ENCODE peak calls at places on chromosomes 1 and 21, in nine cellular contexts. One of them, this sample, is unnamed.

GRCh38 chr1:221777434-221778072 is 35.7 kb upstream of the DUSP10 start:
- DNase-seq in anterior cingulate cortex: no peak
- DNase-seq in left ventricle myocardium inferior: no peak
- DNase-seq in tibial nerve: no peak
- DNase-seq in tibial artery: no peak
- DNase-seq in SK-N-SH: no peak
- DNase-seq in activated CD4-positive, alpha-beta T cell treated with anti-CD3 and anti-CD28 coated beads, Interleukin-2, amount 50 U/mL, for 1 hour: peak
- DNase-seq in osteoblast: no peak
- DNase-seq in stimulated activated CD4-positive, alpha-beta T cell treated with anti-CD3 and anti-CD28 coated beads, Interleukin-4, amount 100 ng/mL, for 24 hours: peak
- DNase-seq in this sample: no peak

GRCh38 chr21:36902793-36903192 is 63.7 kb downstream of the HLCS start:
- DNase-seq in anterior cingulate cortex: no peak
- DNase-seq in left ventricle myocardium inferior: no peak
- DNase-seq in tibial nerve: no peak
- DNase-seq in tibial artery: no peak
- DNase-seq in SK-N-SH: no peak
- DNase-seq in activated CD4-positive, alpha-beta T cell treated with anti-CD3 and anti-CD28 coated beads, Interleukin-2, amount 50 U/mL, for 1 hour: no peak
- DNase-seq in osteoblast: peak
- DNase-seq in stimulated activated CD4-positive, alpha-beta T cell treated with anti-CD3 and anti-CD28 coated beads, Interleukin-4, amount 100 ng/mL, for 24 hours: no peak
- DNase-seq in this sample: no peak

GRCh38 chr1:99503276-99503747 is 142.6 kb upstream of the PALMD start:
- DNase-seq in anterior cingulate cortex: no peak
- DNase-seq in left ventricle myocardium inferior: no peak
- DNase-seq in tibial nerve: no peak
- DNase-seq in tibial artery: no peak
- DNase-seq in SK-N-SH: no peak
- DNase-seq in activated CD4-positive, alpha-beta T cell treated with anti-CD3 and anti-CD28 coated beads, Interleukin-2, amount 50 U/mL, for 1 hour: no peak
- DNase-seq in osteoblast: no peak
- DNase-seq in stimulated activated CD4-positive, alpha-beta T cell treated with anti-CD3 and anti-CD28 coated beads, Interleukin-4, amount 100 ng/mL, for 24 hours: no peak
- DNase-seq in this sample: no peak

GRCh38 chr1:100358210-100358609 is 5.9 kb downstream of the CDC14A start:
- DNase-seq in anterior cingulate cortex: no peak
- DNase-seq in left ventricle myocardium inferior: no peak
- DNase-seq in tibial nerve: no peak
- DNase-seq in tibial artery: no peak
- DNase-seq in SK-N-SH: peak
- DNase-seq in activated CD4-positive, alpha-beta T cell treated with anti-CD3 and anti-CD28 coated beads, Interleukin-2, amount 50 U/mL, for 1 hour: no peak
- DNase-seq in osteoblast: no peak
- DNase-seq in stimulated activated CD4-positive, alpha-beta T cell treated with anti-CD3 and anti-CD28 coated beads, Interleukin-4, amount 100 ng/mL, for 24 hours: peak
- DNase-seq in this sample: no peak

GRCh38 chr1:245079021-245079609 is 75.7 kb upstream of the KIF26B start:
- DNase-seq in anterior cingulate cortex: no peak
- DNase-seq in left ventricle myocardium inferior: no peak
- DNase-seq in tibial nerve: no peak
- DNase-seq in tibial artery: no peak
- DNase-seq in SK-N-SH: peak
- DNase-seq in activated CD4-positive, alpha-beta T cell treated with anti-CD3 and anti-CD28 coated beads, Interleukin-2, amount 50 U/mL, for 1 hour: no peak
- DNase-seq in osteoblast: no peak
- DNase-seq in stimulated activated CD4-positive, alpha-beta T cell treated with anti-CD3 and anti-CD28 coated beads, Interleukin-4, amount 100 ng/mL, for 24 hours: no peak
- DNase-seq in this sample: no peak

GRCh38 chr1:29592261-29592615 is 355.9 kb downstream of the PTPRU start:
- DNase-seq in anterior cingulate cortex: no peak
- DNase-seq in left ventricle myocardium inferior: no peak
- DNase-seq in tibial nerve: no peak
- DNase-seq in tibial artery: no peak
- DNase-seq in SK-N-SH: no peak
- DNase-seq in activated CD4-positive, alpha-beta T cell treated with anti-CD3 and anti-CD28 coated beads, Interleukin-2, amount 50 U/mL, for 1 hour: no peak
- DNase-seq in osteoblast: no peak
- DNase-seq in stimulated activated CD4-positive, alpha-beta T cell treated with anti-CD3 and anti-CD28 coated beads, Interleukin-4, amount 100 ng/mL, for 24 hours: no peak
- DNase-seq in this sample: no peak

GRCh38 chr1:45512641-45513054 is 9.0 kb downstream of the PRDX1 start:
- DNase-seq in anterior cingulate cortex: peak
- DNase-seq in left ventricle myocardium inferior: peak
- DNase-seq in tibial nerve: peak
- DNase-seq in tibial artery: peak
- DNase-seq in SK-N-SH: peak
- DNase-seq in activated CD4-positive, alpha-beta T cell treated with anti-CD3 and anti-CD28 coated beads, Interleukin-2, amount 50 U/mL, for 1 hour: peak
- DNase-seq in osteoblast: peak
- DNase-seq in stimulated activated CD4-positive, alpha-beta T cell treated with anti-CD3 and anti-CD28 coated beads, Interleukin-4, amount 100 ng/mL, for 24 hours: peak
- DNase-seq in this sample: no peak

GRCh38 chr1:56436912-56437403 is 142.4 kb downstream of the PLPP3 start:
- DNase-seq in anterior cingulate cortex: peak
- DNase-seq in left ventricle myocardium inferior: no peak
- DNase-seq in tibial nerve: no peak
- DNase-seq in tibial artery: no peak
- DNase-seq in SK-N-SH: no peak
- DNase-seq in activated CD4-positive, alpha-beta T cell treated with anti-CD3 and anti-CD28 coated beads, Interleukin-2, amount 50 U/mL, for 1 hour: no peak
- DNase-seq in osteoblast: no peak
- DNase-seq in stimulated activated CD4-positive, alpha-beta T cell treated with anti-CD3 and anti-CD28 coated beads, Interleukin-4, amount 100 ng/mL, for 24 hours: no peak
- DNase-seq in this sample: no peak

GRCh38 chr21:31366825-31367224 is 22.8 kb upstream of the TIAM1 start:
- DNase-seq in anterior cingulate cortex: no peak
- DNase-seq in left ventricle myocardium inferior: no peak
- DNase-seq in tibial nerve: no peak
- DNase-seq in tibial artery: no peak
- DNase-seq in SK-N-SH: no peak
- DNase-seq in activated CD4-positive, alpha-beta T cell treated with anti-CD3 and anti-CD28 coated beads, Interleukin-2, amount 50 U/mL, for 1 hour: no peak
- DNase-seq in osteoblast: peak
- DNase-seq in stimulated activated CD4-positive, alpha-beta T cell treated with anti-CD3 and anti-CD28 coated beads, Interleukin-4, amount 100 ng/mL, for 24 hours: no peak
- DNase-seq in this sample: no peak

GRCh38 chr1:110056776-110057175 is 13.7 kb downstream of the ALX3 start:
- DNase-seq in anterior cingulate cortex: no peak
- DNase-seq in left ventricle myocardium inferior: no peak
- DNase-seq in tibial nerve: no peak
- DNase-seq in tibial artery: no peak
- DNase-seq in SK-N-SH: no peak
- DNase-seq in activated CD4-positive, alpha-beta T cell treated with anti-CD3 and anti-CD28 coated beads, Interleukin-2, amount 50 U/mL, for 1 hour: no peak
- DNase-seq in osteoblast: peak
- DNase-seq in stimulated activated CD4-positive, alpha-beta T cell treated with anti-CD3 and anti-CD28 coated beads, Interleukin-4, amount 100 ng/mL, for 24 hours: no peak
- DNase-seq in this sample: no peak

GRCh38 chr21:38376235-38376634 is 119.4 kb downstream of the KCNJ15 start:
- DNase-seq in anterior cingulate cortex: no peak
- DNase-seq in left ventricle myocardium inferior: no peak
- DNase-seq in tibial nerve: no peak
- DNase-seq in tibial artery: no peak
- DNase-seq in SK-N-SH: no peak
- DNase-seq in activated CD4-positive, alpha-beta T cell treated with anti-CD3 and anti-CD28 coated beads, Interleukin-2, amount 50 U/mL, for 1 hour: no peak
- DNase-seq in osteoblast: no peak
- DNase-seq in stimulated activated CD4-positive, alpha-beta T cell treated with anti-CD3 and anti-CD28 coated beads, Interleukin-4, amount 100 ng/mL, for 24 hours: no peak
- DNase-seq in this sample: no peak

GRCh38 chr1:59457786-59458185 is 160.9 kb downstream of the FGGY start:
- DNase-seq in anterior cingulate cortex: no peak
- DNase-seq in left ventricle myocardium inferior: no peak
- DNase-seq in tibial nerve: no peak
- DNase-seq in tibial artery: no peak
- DNase-seq in SK-N-SH: no peak
- DNase-seq in activated CD4-positive, alpha-beta T cell treated with anti-CD3 and anti-CD28 coated beads, Interleukin-2, amount 50 U/mL, for 1 hour: no peak
- DNase-seq in osteoblast: no peak
- DNase-seq in stimulated activated CD4-positive, alpha-beta T cell treated with anti-CD3 and anti-CD28 coated beads, Interleukin-4, amount 100 ng/mL, for 24 hours: no peak
- DNase-seq in this sample: no peak

GRCh38 chr1:157155658-157156057 is 17.5 kb upstream of the ETV3 start:
- DNase-seq in anterior cingulate cortex: no peak
- DNase-seq in left ventricle myocardium inferior: no peak
- DNase-seq in tibial nerve: no peak
- DNase-seq in tibial artery: no peak
- DNase-seq in SK-N-SH: no peak
- DNase-seq in activated CD4-positive, alpha-beta T cell treated with anti-CD3 and anti-CD28 coated beads, Interleukin-2, amount 50 U/mL, for 1 hour: no peak
- DNase-seq in osteoblast: no peak
- DNase-seq in stimulated activated CD4-positive, alpha-beta T cell treated with anti-CD3 and anti-CD28 coated beads, Interleukin-4, amount 100 ng/mL, for 24 hours: no peak
- DNase-seq in this sample: no peak